ENCODE peak calls at places on chromosomes 7 and 10, in four cellular contexts. B is HepG2, P is SK-N-SH, V is GM12878. L is an unnamed sample.

GRCh38 chr7:129098409-129099084 is 43.6 kb upstream of the TNPO3 start:
- DNase-seq in V (no peak), P (no peak), B (no peak), L (no peak)

GRCh38 chr10:77872151-77872946 is 54.2 kb downstream of the DLG5 start:
- DNase-seq in B (no peak), V (no peak), P (peak; percentile 82), L (no peak)

GRCh38 chr10:122879339-122880273 is at the start of gene FAM24B:
- DNase-seq in P (peak; percentile 94), V (peak; percentile 92), B (peak; percentile 93), L (peak; percentile 88)

GRCh38 chr10:85045046-85045445 is 716.7 kb downstream of the CCSER2 start:
- DNase-seq in B (no peak), V (no peak), P (no peak), L (no peak)

GRCh38 chr10:8614054-8614565 is 559.6 kb downstream of the GATA3 start:
- DNase-seq in B (no peak), P (no peak), V (no peak), L (no peak)

GRCh38 chr7:22464299-22464698 is 35.7 kb downstream of the STEAP1B start:
- DNase-seq in V (no peak), B (no peak), P (no peak), L (no peak)

GRCh38 chr10:92490387-92490786 is 83.5 kb downstream of the IDE start:
- DNase-seq in B (no peak), P (no peak), V (no peak), L (no peak)

GRCh38 chr7:77933394-77933793 is 134.8 kb downstream of the PHTF2 start:
- DNase-seq in B (no peak), P (no peak), V (no peak), L (peak; percentile 67)

GRCh38 chr10:29431711-29432110 is 142.8 kb downstream of the LYZL1 start:
- DNase-seq in V (no peak), B (no peak), P (no peak), L (no peak)

GRCh38 chr7:122770943-122771342 is 68.2 kb upstream of the RNF148 start:
- DNase-seq in B (no peak), P (no peak), V (no peak), L (no peak)

GRCh38 chr10:114526497-114527238 is 122.4 kb upstream of the AFAP1L2 start:
- DNase-seq in B (peak; percentile 88), V (peak; percentile 95), P (peak; percentile 85), L (no peak)

GRCh38 chr7:156128496-156128895 is 316.2 kb upstream of the SHH start:
- DNase-seq in V (no peak), P (no peak), B (no peak), L (no peak)

GRCh38 chr7:90613088-90613498 is 17.0 kb downstream of the CDK14 start:
- DNase-seq in P (no peak), B (no peak), V (peak; percentile 69), L (no peak)

GRCh38 chr7:6256709-6257535 is 15.5 kb downstream of the CYTH3 start:
- DNase-seq in V (peak; percentile 89), P (no peak), B (peak; percentile 36), L (no peak)

GRCh38 chr7:23093546-23093945 is 12.0 kb upstream of the KLHL7 start:
- DNase-seq in B (no peak), P (no peak), V (no peak), L (no peak)

GRCh38 chr7:28588606-28589005 is 176.3 kb downstream of the CREB5 start:
- DNase-seq in P (no peak), B (no peak), V (no peak), L (no peak)

GRCh38 chr7:158407581-158408331 is 179.9 kb downstream of the PTPRN2 start:
- DNase-seq in B (peak; percentile 55), V (no peak), P (peak; percentile 74), L (peak; percentile 38)

GRCh38 chr10:7551891-7552731 is 114.7 kb downstream of the ITIH5 start:
- DNase-seq in P (no peak), B (no peak), V (no peak), L (no peak)

GRCh38 chr10:76252733-76253132 is 821.3 kb downstream of the LRMDA start:
- DNase-seq in B (no peak), V (no peak), P (no peak), L (no peak)

GRCh38 chr10:13709931-13710690 is 123.3 kb downstream of the PRPF18 start:
- DNase-seq in V (no peak), B (no peak), P (no peak), L (no peak)

GRCh38 chr10:23375366-23375765 is 30.8 kb upstream of the C10orf67 start:
- DNase-seq in B (no peak), V (no peak), P (no peak), L (no peak)

GRCh38 chr7:21641546-21641945 is 98.7 kb downstream of the DNAH11 start:
- DNase-seq in B (no peak), V (no peak), P (no peak), L (no peak)

GRCh38 chr7:19665399-19666008 is 43.3 kb downstream of the POLR1F start:
- DNase-seq in B (peak; percentile 7), V (no peak), P (peak; percentile 39), L (peak; percentile 23)

GRCh38 chr7:127819975-127820778 is 168.2 kb downstream of the SND1 start:
- DNase-seq in P (no peak), V (peak; percentile 16), B (peak; percentile 84), L (peak; percentile 43)

DNA sequence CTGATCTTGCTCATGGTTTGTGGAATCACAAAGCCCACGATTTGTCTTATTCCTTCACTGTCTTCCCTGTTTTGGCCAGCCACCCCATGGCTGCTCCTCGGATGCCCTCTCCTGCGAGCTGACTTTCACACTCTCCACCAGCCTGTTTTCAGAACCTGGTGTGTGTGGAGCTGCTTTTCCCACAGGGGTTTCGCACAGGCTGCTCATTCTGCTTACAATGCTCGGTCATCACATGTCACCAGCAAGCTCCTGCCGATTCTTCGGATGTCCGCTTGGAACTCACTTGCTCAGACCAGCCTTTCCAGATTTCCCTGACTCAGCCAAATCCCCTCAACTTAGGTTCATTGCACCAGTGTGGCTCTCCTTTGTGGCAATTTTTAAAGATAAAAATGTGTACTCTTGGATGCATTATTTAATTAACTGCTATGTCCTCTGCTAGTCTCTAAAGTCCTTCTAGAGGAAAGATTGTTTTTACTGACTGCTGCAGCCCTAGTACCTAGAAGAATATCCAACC is 1018.6 kb upstream of the LRRTM3 start:
- DNase-seq in P (no peak), V (no peak), B (no peak), L (no peak)
- TF ChIP-seq RAD21 in P (no peak), V (no peak), B (no peak), L (no peak)

GRCh38 chr7:18287482-18287881 is 208.1 kb upstream of the HDAC9 start:
- DNase-seq in V (no peak), B (no peak), P (no peak), L (no peak)
- TF ChIP-seq NFIC in V (no peak), B (no peak), P (no peak), L (no peak)

GRCh38 chr10:43809211-43809930 is 160.7 kb upstream of the ZNF32 start:
- DNase-seq in B (no peak), V (no peak), P (no peak), L (no peak)
- TF ChIP-seq RAD21 in B (no peak), V (no peak), P (no peak), L (no peak)

GRCh38 chr7:100152937-100153666 is 4.4 kb downstream of the LAMTOR4 start:
- DNase-seq in P (no peak), B (no peak), V (no peak), L (no peak)

GRCh38 chr7:100154651-100155491 is 3.7 kb downstream of the TRAPPC14 start:
- DNase-seq in V (no peak), P (no peak), B (no peak), L (no peak)

GRCh38 chr7:100152404-100152803 is 3.7 kb downstream of the LAMTOR4 start:
- DNase-seq in B (no peak), V (no peak), P (no peak), L (peak; percentile 51)

GRCh38 chr7:100155553-100156317 is 2.8 kb downstream of the TRAPPC14 start:
- DNase-seq in B (no peak), V (no peak), P (peak; percentile 24), L (no peak)

GRCh38 chr7:100153713-100154519 is 4.6 kb downstream of the TRAPPC14 start:
- DNase-seq in P (peak; percentile 21), B (no peak), V (no peak), L (no peak)
- TF ChIP-seq NFIC in P (no peak), B (no peak), V (no peak), L (peak; percentile 57)

GRCh38 chr10:32417906-32418547 is 27.9 kb upstream of the CCDC7 start:
- DNase-seq in P (no peak), B (no peak), V (no peak), L (no peak)
- TF ChIP-seq RAD21 in P (no peak), B (no peak), V (no peak), L (no peak)

L was measured in K562.